ENCODE peak calls at places on chromosomes 3 and 15, in four cellular contexts. X, M, R and Y are unnamed samples.

GRCh38 chr15:33098082-33099058 is 96.1 kb downstream of the FMN1 start:
- DNase-seq in M (peak), X (no peak), R (peak), Y (no peak)

GRCh38 chr3:172321035-172321434 is 127.2 kb downstream of the GHSR start:
- DNase-seq in R (no peak), X (no peak), M (peak), Y (no peak)

GRCh38 chr15:25136119-25136518 is 181.3 kb downstream of the SNRPN start:
- DNase-seq in X (peak), M (peak), R (peak), Y (peak)

GRCh38 chr3:195697582-195698324 is 23.0 kb upstream of the MUC20 start:
- DNase-seq in M (peak), R (no peak), X (peak), Y (no peak)

GRCh38 chr15:73331501-73331900 is 37.3 kb downstream of the HCN4 start:
- DNase-seq in R (no peak), M (no peak), X (no peak), Y (no peak)

GRCh38 chr3:114758828-114759709 is 388.0 kb downstream of the ZBTB20 start:
- DNase-seq in R (no peak), X (no peak), M (peak), Y (peak)

GRCh38 chr3:20511863-20512262 is 325.9 kb upstream of the SGO1 start:
- DNase-seq in X (peak), R (peak), M (peak), Y (peak)

GRCh38 chr3:16866447-16867025 is 18.2 kb upstream of the PLCL2 start:
- DNase-seq in X (no peak), R (no peak), M (no peak), Y (no peak)

GRCh38 chr3:34183581-34184313 is 385.3 kb downstream of the PDCD6IP start:
- DNase-seq in X (no peak), M (no peak), R (no peak), Y (no peak)

GRCh38 chr15:74616020-74616939 is 644 bp downstream of the CLK3 start:
- DNase-seq in M (peak), R (peak), X (peak), Y (peak)

DNA sequence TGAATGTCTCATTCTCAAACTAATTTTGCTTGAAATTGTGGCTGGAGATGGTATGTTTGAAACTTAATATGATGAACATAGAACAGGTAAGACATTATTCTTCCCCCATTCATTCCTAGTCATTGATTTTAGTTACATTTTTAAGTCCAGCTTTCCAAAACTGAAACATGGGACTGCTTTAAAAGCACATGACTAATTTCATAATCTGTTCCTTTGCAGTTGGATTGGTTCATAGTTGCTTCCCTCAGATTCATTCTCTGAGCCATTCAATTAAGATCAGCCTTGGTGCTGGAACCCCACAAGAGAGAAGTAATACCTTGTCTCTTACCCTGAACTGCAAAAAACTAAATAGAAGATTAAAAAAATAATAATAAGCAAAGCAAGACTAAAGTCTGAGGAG is 87.5 kb upstream of the TGFBR2 start:
- DNase-seq in X (no peak), R (no peak), M (no peak), Y (no peak)
- H2AFZ ChIP-seq in X (no peak), R (no peak), M (no peak), Y (no peak)

GRCh38 chr3:124315215-124316033 is 323.5 kb upstream of the ROPN1 start:
- DNase-seq in R (peak), M (peak), X (no peak), Y (no peak)
- H3K27ac ChIP-seq in R (no peak), M (no peak), X (no peak), Y (peak)

DNA sequence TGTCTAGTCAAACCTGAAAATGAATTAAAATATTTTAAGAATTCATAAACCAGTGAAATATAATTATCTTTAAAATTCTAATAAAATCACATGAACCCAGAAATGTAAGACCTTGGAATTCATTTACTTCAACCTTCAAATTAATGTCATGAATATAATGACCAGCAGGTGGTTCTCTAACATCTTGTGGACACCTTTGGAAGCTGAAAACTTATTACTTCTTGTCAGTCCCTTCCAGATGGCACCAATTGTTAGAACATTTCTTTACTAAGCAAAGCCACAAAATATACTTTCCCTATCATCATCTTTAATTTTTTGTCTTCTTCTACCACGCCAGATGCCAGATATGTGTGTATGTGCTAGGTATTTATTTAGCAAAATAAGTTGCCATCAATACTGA is 240.0 kb downstream of the MBNL1 start:
- DNase-seq in X (no peak), R (peak), M (no peak), Y (no peak)
- H2AFZ ChIP-seq in X (no peak), R (no peak), M (no peak), Y (no peak)

DNA sequence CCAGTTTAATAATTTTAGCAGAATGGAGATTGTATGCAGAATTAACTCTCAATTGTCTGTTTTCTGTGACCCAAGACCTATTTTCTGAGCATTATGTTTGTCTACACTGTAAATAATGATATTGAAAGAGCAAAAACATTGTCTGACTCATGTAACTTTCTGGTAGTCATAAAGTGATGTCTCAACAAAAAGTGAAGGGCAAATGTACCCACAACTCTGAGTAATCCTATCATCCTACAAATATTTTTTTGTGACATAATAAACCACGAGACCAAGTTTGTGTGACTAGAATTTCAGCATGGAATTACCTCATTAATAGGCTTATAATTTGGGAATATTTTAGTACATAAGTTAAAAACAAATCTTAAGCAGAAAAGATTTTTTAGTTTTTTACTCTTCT is 15.4 kb upstream of the ABHD10 start:
- DNase-seq in M (peak), X (no peak), R (peak), Y (no peak)
- H3K27ac ChIP-seq in M (no peak), X (no peak), R (peak), Y (no peak)

DNA sequence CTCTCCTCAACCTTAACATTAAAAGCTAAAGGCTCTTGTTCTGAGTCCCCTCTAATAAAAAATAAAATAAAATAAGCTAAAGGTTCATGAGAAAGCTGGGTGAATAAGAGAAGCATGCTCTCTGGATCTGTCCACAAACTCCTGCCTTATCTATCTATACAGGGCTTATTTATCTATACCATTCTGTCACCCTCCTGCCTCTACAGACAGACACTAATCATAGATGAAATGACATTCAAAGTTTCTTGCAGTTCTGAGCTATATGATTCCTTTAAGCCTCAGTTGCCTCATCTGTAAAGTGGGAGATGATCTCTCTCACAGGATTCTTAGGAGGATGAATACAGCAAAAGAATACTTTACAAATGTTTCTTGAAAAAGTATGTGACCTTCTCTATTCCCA is 4.4 kb downstream of the SUMF1 start:
- DNase-seq in R (no peak), X (no peak), M (no peak), Y (no peak)
- H2AFZ ChIP-seq in R (no peak), X (no peak), M (no peak), Y (no peak)

DNA sequence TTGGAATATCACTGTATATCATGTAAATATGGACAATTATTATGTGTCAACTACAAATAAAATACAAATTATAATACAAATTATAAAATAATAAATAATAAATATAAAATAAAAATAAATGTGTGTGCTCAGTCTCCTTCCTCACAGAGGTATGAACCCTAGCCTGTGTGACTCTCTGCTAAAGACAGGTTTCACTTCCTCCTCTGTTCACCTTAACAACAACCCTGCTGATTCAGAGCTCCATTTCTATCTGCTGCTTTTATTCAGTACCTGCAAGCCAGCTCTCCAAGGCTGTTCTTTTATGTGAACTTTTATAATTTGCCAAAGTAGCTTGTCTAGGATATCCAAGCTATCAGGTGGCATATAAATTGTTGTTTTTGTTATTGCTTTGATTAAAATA is 610.7 kb upstream of the GRM7 start:
- DNase-seq in X (no peak), M (no peak), R (no peak), Y (no peak)
- H3K27ac ChIP-seq in X (no peak), M (no peak), R (no peak), Y (no peak)

GRCh38 chr15:51250217-51251011 is 88.0 kb downstream of the CYP19A1 start:
- DNase-seq in X (no peak), M (no peak), R (no peak), Y (no peak)

GRCh38 chr15:51255533-51255932 is 82.9 kb downstream of the CYP19A1 start:
- DNase-seq in R (no peak), M (no peak), X (no peak), Y (no peak)

GRCh38 chr15:51251591-51251990 is 86.8 kb downstream of the CYP19A1 start:
- DNase-seq in R (no peak), X (no peak), M (no peak), Y (no peak)

GRCh38 chr15:51253385-51253784 is 85.0 kb downstream of the CYP19A1 start:
- DNase-seq in M (no peak), X (no peak), R (peak), Y (no peak)
- H2AFZ ChIP-seq in M (no peak), X (no peak), R (no peak), Y (no peak)

GRCh38 chr3:124993462-124993861 is 58.9 kb upstream of the MUC13 start:
- DNase-seq in R (no peak), X (no peak), M (no peak), Y (no peak)
- H3K27ac ChIP-seq in R (no peak), X (no peak), M (no peak), Y (no peak)

GRCh38 chr15:41607033-41607432 is 48.0 kb downstream of the TYRO3 start:
- DNase-seq in X (no peak), R (peak), M (peak), Y (no peak)
- H2AFZ ChIP-seq in X (no peak), R (no peak), M (no peak), Y (no peak)